ENCODE peak calls at places on chromosomes 16 and 17, in four cellular contexts. E is kidney epithelial cell, I is HFF-Myc, T is cardiac fibroblast. O is an unnamed sample.

GRCh38 chr17:80257716-80258213 is 2.9 kb upstream of the RNF213 start:
- DNase-seq in E (no peak), I (no peak), T (no peak), O (no peak)

GRCh38 chr17:41907185-41907556 is 11.6 kb downstream of the ACLY start:
- DNase-seq in E (no peak), I (peak), T (peak), O (no peak)

GRCh38 chr16:86580798-86581185 is 2.4 kb downstream of the FOXL1 start:
- DNase-seq in E (no peak), I (no peak), T (no peak), O (no peak)

GRCh38 chr17:1182831-1183578 is 3.2 kb upstream of the ABR start:
- DNase-seq in E (no peak), I (no peak), T (no peak), O (no peak)

GRCh38 chr17:83195330-83196087 is 116.1 kb downstream of the METRNL start:
- DNase-seq in E (no peak), I (no peak), T (peak), O (no peak)

GRCh38 chr16:4032768-4033167 is 83.5 kb downstream of the ADCY9 start:
- DNase-seq in E (no peak), I (no peak), T (no peak), O (no peak)

GRCh38 chr17:10603889-10604288 is 53.2 kb downstream of the MYH3 start:
- DNase-seq in E (no peak), I (no peak), T (no peak), O (no peak)

GRCh38 chr16:70746708-70747424 is 54.1 kb downstream of the VAC14 start:
- DNase-seq in E (peak), I (peak), T (peak), O (peak)

GRCh38 chr16:86478779-86479178 is 31.5 kb upstream of the FOXF1 start:
- DNase-seq in E (no peak), I (no peak), T (no peak), O (no peak)

GRCh38 chr17:35931794-35932419 is 1.3 kb upstream of the RDM1 start:
- DNase-seq in E (no peak), I (no peak), T (peak), O (no peak)

GRCh38 chr17:39596543-39597267 is 11.0 kb downstream of the NEUROD2 start:
- DNase-seq in E (no peak), I (no peak), T (no peak), O (no peak)

GRCh38 chr17:83144421-83145357 is 65.3 kb downstream of the METRNL start:
- DNase-seq in E (no peak), I (peak), T (no peak), O (no peak)

GRCh38 chr16:85947511-85948509 is 48.8 kb downstream of the IRF8 start:
- DNase-seq in E (no peak), I (no peak), T (no peak), O (no peak)

GRCh38 chr16:51818342-51818944 is 667.4 kb upstream of the SALL1 start:
- DNase-seq in E (no peak), I (peak), T (peak), O (no peak)

GRCh38 chr16:12078405-12079245 is 102.1 kb downstream of the SNX29 start:
- DNase-seq in E (no peak), I (no peak), T (no peak), O (no peak)

GRCh38 chr16:74990832-74991231 is 5.9 kb upstream of the WDR59 start:
- DNase-seq in E (no peak), I (no peak), T (no peak), O (no peak)

GRCh38 chr17:78399028-78399692 is 20.7 kb downstream of the PGS1 start:
- DNase-seq in E (no peak), I (no peak), T (no peak), O (no peak)

GRCh38 chr16:30142672-30143346 is 19.8 kb upstream of the MAPK3 start:
- DNase-seq in E (no peak), I (no peak), T (no peak), O (no peak)

GRCh38 chr17:33204701-33205100 is 88.4 kb downstream of the ASIC2 start:
- DNase-seq in E (no peak), I (no peak), T (no peak), O (no peak)

GRCh38 chr16:23962001-23962400 is 126.2 kb downstream of the PRKCB start:
- DNase-seq in E (no peak), I (no peak), T (no peak), O (no peak)

GRCh38 chr16:48611329-48612137 is 1.6 kb upstream of the N4BP1 start:
- DNase-seq in E (no peak), I (no peak), T (no peak), O (no peak)

GRCh38 chr16:46658925-46659324 is 30.1 kb downstream of the VPS35 start:
- DNase-seq in E (no peak), I (no peak), T (no peak), O (no peak)

GRCh38 chr17:34199932-34200534 is 55.1 kb upstream of the CCL2 start:
- DNase-seq in E (peak), I (peak), T (peak), O (peak)

GRCh38 chr17:57110579-57111367 is 25.7 kb downstream of the AKAP1 start:
- DNase-seq in E (no peak), I (no peak), T (no peak), O (no peak)

GRCh38 chr17:57108656-57109392 is 23.8 kb downstream of the AKAP1 start:
- DNase-seq in E (no peak), I (no peak), T (no peak), O (no peak)

GRCh38 chr17:57110152-57110542 is 25.1 kb downstream of the AKAP1 start:
- DNase-seq in E (no peak), I (no peak), T (no peak), O (no peak)

GRCh38 chr17:57111386-57111785 is 26.3 kb downstream of the AKAP1 start:
- DNase-seq in E (no peak), I (no peak), T (no peak), O (no peak)

DNA sequence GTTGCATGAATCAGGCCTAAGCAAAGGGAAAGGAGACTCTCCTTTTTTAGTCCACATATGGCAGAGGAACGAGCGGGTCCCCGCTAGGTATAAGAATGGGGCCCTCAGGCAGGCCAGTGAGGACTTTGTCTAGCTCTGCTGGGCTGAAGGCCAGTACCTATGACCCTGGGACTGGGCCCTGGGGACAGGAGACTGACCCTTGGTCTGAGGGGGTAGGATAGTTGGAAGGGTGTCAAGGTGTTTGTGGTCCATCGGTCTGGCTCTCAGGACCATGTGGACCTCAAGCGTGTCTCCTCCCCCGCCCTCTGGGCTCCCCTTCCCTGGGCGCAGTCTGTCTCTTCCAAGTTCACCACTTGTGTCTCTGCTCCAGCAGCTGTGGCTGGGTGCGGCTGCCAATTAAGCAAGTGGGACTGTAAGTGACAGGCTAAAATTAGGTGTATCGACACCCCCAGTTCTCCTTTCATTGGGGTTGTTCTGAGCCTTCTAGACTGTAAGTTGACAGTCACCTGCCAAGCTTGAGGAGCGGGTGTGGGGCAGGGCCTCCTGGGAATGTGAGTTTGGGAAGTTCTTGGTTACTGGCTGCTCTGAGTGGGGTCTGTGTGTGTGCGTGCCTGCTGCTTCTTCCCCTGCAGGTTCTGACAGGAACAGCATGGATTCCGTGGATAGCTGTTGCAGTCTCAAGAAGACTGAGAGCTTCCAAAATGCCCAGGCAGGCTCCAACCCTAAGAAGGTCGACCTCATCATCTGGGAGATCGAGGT is 24.5 kb downstream of the AKAP1 start:
- DNase-seq in E (no peak), I (no peak), T (peak), O (no peak)
- TF ChIP-seq CTCF in E (no peak), I (peak), T (peak), O (peak)

DNA sequence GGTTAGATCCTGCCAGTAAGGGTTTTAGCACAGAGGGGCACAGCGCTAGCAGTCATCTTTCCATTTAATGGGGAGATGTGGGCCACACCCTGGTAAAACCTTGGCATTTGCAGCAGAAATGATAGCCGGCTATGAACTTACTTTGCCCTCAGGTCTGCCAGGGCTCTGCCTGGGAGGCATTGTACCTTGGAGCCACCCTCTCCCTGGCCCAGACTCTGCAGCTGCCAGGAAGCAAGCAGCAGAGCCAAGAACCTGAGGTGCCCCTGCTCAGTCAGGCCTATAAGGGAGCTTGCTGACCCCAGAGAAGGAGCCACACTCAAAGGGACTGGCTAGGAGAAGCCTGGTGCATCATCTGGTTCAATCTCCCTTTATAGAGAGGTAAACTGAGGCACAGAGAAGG is 23.7 kb upstream of the PHF12 start:
- DNase-seq in E (no peak), I (no peak), T (no peak), O (no peak)
- TF ChIP-seq CTCF in E (no peak), I (no peak), T (no peak), O (no peak)

GRCh38 chr17:46193246-46193625 is at the start of gene KANSL1:
- DNase-seq in E (no peak), I (peak), T (peak), O (no peak)
- TF ChIP-seq CTCF in E (peak), I (no peak), T (peak), O (peak)

GRCh38 chr16:2966803-2967184 is 2.4 kb upstream of the PAQR4 start:
- DNase-seq in E (no peak), I (no peak), T (no peak), O (no peak)
- TF ChIP-seq CTCF in E (no peak), I (no peak), T (no peak), O (no peak)

GRCh38 chr17:27670791-27671590 is 40.0 kb downstream of the LGALS9 start:
- DNase-seq in E (no peak), I (no peak), T (no peak), O (no peak)
- TF ChIP-seq CTCF in E (no peak), I (no peak), T (no peak), O (no peak)

DNA sequence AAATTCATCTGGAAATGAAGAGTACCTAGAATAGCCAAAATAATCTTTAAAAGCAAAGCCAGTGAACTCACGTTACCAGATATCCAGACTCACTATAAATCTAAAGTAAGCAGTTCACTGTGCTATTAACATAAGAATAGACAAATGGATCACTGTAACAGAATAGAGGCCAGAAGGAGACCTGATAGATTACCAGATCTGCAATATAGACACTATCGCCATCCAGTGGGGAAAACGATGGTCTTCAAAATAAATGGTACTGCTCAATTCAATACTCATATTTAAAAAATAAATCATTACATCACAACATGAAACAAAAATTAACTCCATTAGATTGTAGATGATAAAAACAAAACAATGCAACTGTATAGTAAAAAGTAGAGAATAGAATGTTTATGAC is 158.6 kb upstream of the CDH8 start:
- DNase-seq in E (no peak), I (no peak), T (no peak), O (no peak)
- TF ChIP-seq CTCF in E (peak), I (no peak), T (no peak), O (peak)

DNA sequence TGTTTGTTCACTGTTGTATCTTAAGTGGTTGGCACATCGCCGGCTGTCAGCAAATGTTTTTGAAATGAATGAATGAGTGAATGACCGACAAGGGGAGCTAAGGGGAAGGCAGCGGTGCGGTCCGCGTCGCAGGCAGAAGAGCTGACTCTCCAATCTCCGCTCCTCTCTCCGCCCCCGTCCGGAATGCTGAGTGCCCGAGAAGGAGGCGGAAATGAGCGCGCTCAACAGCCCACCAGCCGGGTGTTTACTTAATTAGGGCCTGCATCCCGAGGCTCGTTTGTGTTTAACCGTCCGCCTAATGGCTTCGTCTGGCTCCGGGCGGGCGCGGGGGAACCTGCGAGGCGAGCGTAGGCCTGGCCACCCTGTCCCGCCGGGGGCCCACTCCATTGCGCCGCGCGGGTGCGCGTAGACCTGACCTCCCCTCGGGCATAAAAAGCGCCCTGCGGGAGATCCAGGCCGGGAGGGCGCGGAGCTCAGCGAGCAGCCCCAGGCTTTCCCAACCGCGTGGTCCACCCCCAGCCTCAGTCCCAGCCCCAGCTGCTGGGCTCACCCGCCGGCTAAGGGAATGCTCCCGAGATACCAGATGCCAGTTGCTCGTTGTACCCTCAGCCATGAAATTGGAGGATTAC is 2.6 kb upstream of the CDH3 start:
- DNase-seq in E (no peak), I (no peak), T (no peak), O (no peak)
- TF ChIP-seq CTCF in E (no peak), I (no peak), T (no peak), O (no peak)